ENCODE peak calls at places on chromosomes 3 and 15, in four cellular contexts. D, R, I and N are unnamed samples. For H3K27me3, the result is how much of the 10 kb centered on the place peaks cover.

GRCh38 chr3:47652142-47652541 is 73.5 kb upstream of the CSPG5 start:
- DNase-seq in D (no peak), R (no peak), I (no peak), N (no peak)

GRCh38 chr3:159964166-159964973 is 24.3 kb upstream of the IL12A start:
- DNase-seq in D (no peak), R (no peak), I (no peak), N (no peak)

GRCh38 chr3:149965278-149965677 is 5.4 kb downstream of the PFN2 start:
- DNase-seq in D (no peak), R (no peak), I (no peak), N (no peak)

GRCh38 chr15:99211926-99212325 is 37.5 kb downstream of the TTC23 start:
- DNase-seq in D (no peak), R (no peak), I (no peak), N (no peak)

GRCh38 chr3:171239757-171240503 is 213.4 kb upstream of the SLC2A2 start:
- DNase-seq in D (no peak), R (no peak), I (no peak), N (no peak)

GRCh38 chr3:130649061-130649654 is 97.5 kb downstream of the PIK3R4 start:
- DNase-seq in D (no peak), R (no peak), I (no peak), N (no peak)

GRCh38 chr3:147924755-147925154 is 515.6 kb downstream of the ZIC1 start:
- DNase-seq in D (no peak), R (no peak), I (no peak), N (no peak)

GRCh38 chr15:77030928-77031375 is 36.0 kb downstream of the PSTPIP1 start:
- DNase-seq in D (peak), R (no peak), I (no peak), N (peak)

GRCh38 chr3:126548556-126549466 is 9.9 kb downstream of the C3orf22 start:
- DNase-seq in D (peak), R (peak), I (no peak), N (peak)

GRCh38 chr3:22960326-22960984 is 242.7 kb upstream of the UBE2E2 start:
- DNase-seq in D (peak), R (peak), I (peak), N (no peak)

GRCh38 chr3:164004205-164004604 is 1074.1 kb downstream of the SI start:
- DNase-seq in D (peak), R (peak), I (no peak), N (peak)

GRCh38 chr3:58244186-58244585 is 6.6 kb downstream of the ABHD6 start:
- DNase-seq in D (no peak), R (no peak), I (no peak), N (no peak)

GRCh38 chr3:129015388-129016105 is 14.4 kb downstream of the EFCC1 start:
- DNase-seq in D (no peak), R (peak), I (no peak), N (no peak)

GRCh38 chr3:73796382-73796781 is 171.6 kb upstream of the PDZRN3 start:
- DNase-seq in D (no peak), R (no peak), I (no peak), N (no peak)

GRCh38 chr15:100686021-100686724 is 83.8 kb downstream of the ASB7 start:
- DNase-seq in D (no peak), R (no peak), I (no peak), N (no peak)

GRCh38 chr3:146125946-146126345 is 35.0 kb downstream of the PLOD2 start:
- DNase-seq in D (no peak), R (no peak), I (no peak), N (no peak)

GRCh38 chr15:77830041-77830440 is 197.3 kb upstream of the LINGO1 start:
- DNase-seq in D (peak), R (no peak), I (no peak), N (no peak)

GRCh38 chr15:71758716-71759115 is 51.6 kb upstream of the NR2E3 start:
- DNase-seq in D (no peak), R (no peak), I (no peak), N (no peak)

GRCh38 chr15:57646057-57646456 is 54.4 kb downstream of the MYZAP start:
- DNase-seq in D (no peak), R (no peak), I (no peak), N (no peak)

GRCh38 chr3:87958289-87958688 is 100.5 kb downstream of the CGGBP1 start:
- DNase-seq in D (no peak), R (no peak), I (no peak), N (no peak)

GRCh38 chr3:10467904-10468610 is 37.3 kb downstream of the ATP2B2 start:
- DNase-seq in D (no peak), R (no peak), I (no peak), N (no peak)

GRCh38 chr3:113038326-113038725 is 47.5 kb downstream of the GTPBP8 start:
- DNase-seq in D (no peak), R (peak), I (no peak), N (no peak)

GRCh38 chr15:73942751-73943270 is 16.5 kb downstream of the LOXL1 start:
- DNase-seq in D (peak), R (no peak), I (no peak), N (no peak)

GRCh38 chr15:25245801-25246622 is 192.8 kb downstream of the UBE3A start:
- DNase-seq in D (peak), R (no peak), I (no peak), N (no peak)

GRCh38 chr3:16550676-16551341 is 37.3 kb upstream of the RFTN1 start:
- DNase-seq in D (peak), R (peak), I (peak), N (peak)

GRCh38 chr3:24270204-24270671 is 224.4 kb downstream of the THRB start:
- DNase-seq in D (no peak), R (no peak), I (peak), N (no peak)

GRCh38 chr15:51727141-51727897 is 10.1 kb downstream of the LYSMD2 start:
- DNase-seq in D (no peak), R (peak), I (no peak), N (no peak)

GRCh38 chr3:120459196-120459595 is 8.4 kb upstream of the FSTL1 start:
- DNase-seq in D (no peak), R (no peak), I (no peak), N (no peak)

GRCh38 chr15:39227001-39227400 is 353.9 kb upstream of the THBS1 start:
- DNase-seq in D (no peak), R (no peak), I (no peak), N (no peak)

GRCh38 chr3:10140996-10141546 is 507 bp upstream of the VHL start:
- DNase-seq in D (peak), R (no peak), I (no peak), N (no peak)

GRCh38 chr15:56086566-56086965 is 93.2 kb upstream of the NEDD4 start:
- DNase-seq in D (no peak), R (no peak), I (no peak), N (no peak)

GRCh38 chr3:13484861-13485590 is 4.9 kb downstream of the HDAC11 start:
- DNase-seq in D (peak), R (peak), I (no peak), N (peak)

GRCh38 chr15:48408337-48408736 is 77.1 kb downstream of the DUT start:
- DNase-seq in D (no peak), R (no peak), I (no peak), N (no peak)

GRCh38 chr3:31705726-31706125 is 173.0 kb downstream of the STT3B start:
- DNase-seq in D (no peak), R (no peak), I (no peak), N (no peak)
- H3K4me3 ChIP-seq in D (no peak), R (no peak), I (no peak), N (no peak)

DNA sequence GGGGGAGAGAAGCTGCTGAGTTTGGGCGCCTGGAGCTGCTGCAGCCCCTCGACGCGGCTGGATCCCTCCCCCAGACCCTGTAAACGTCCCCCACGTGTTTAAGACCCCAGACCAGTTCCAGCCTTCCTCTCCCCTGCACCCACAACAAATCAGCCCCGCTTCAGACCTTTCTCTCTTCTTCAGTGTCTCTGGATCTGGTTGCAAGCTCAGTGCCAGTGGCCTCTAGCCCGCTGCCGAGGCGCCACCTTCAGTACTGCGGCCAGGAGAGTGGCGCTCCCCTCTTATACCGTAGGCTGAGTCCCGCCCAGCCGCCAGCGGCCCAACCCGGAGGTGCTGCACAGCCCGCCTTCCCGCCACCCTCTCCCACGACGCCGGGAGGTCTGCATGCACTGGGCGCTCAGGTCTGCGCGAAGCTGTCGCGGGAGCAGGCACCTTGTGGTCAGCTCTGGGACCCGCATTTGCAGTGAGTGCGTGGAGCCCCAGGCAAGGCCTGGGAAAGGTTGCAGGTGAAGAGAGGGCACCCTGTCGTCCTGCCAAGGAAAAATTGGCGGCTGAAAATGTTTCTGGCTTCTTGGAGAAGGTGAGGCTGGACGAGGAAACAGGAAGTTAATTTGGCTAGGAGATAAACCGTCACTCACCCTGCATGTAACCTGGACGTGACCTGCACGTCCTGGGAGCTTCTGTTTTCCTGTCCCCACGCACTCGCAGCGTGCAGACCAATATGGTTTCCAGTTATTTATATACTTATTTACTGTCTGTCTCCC is at the start of gene C2CD4B:
- DNase-seq in D (no peak), R (peak), I (peak), N (peak)
- H3K27me3 ChIP-seq in D (under half), R (under half), I (under half), N (under half)

GRCh38 chr3:117817103-117817502 is 1107.5 kb downstream of the TUSC7 start:
- DNase-seq in D (no peak), R (no peak), I (no peak), N (no peak)

GRCh38 chr3:117809157-117810081 is 1099.8 kb downstream of the TUSC7 start:
- DNase-seq in D (no peak), R (no peak), I (no peak), N (no peak)

GRCh38 chr3:117818592-117818991 is 1109.0 kb downstream of the TUSC7 start:
- DNase-seq in D (no peak), R (peak), I (no peak), N (no peak)

GRCh38 chr3:117811797-117812196 is 1102.2 kb downstream of the TUSC7 start:
- DNase-seq in D (no peak), R (no peak), I (no peak), N (no peak)

GRCh38 chr3:117814975-117815374 is 1105.4 kb downstream of the TUSC7 start:
- DNase-seq in D (no peak), R (no peak), I (no peak), N (no peak)
- H3K4me3 ChIP-seq in D (no peak), R (no peak), I (no peak), N (no peak)

DNA sequence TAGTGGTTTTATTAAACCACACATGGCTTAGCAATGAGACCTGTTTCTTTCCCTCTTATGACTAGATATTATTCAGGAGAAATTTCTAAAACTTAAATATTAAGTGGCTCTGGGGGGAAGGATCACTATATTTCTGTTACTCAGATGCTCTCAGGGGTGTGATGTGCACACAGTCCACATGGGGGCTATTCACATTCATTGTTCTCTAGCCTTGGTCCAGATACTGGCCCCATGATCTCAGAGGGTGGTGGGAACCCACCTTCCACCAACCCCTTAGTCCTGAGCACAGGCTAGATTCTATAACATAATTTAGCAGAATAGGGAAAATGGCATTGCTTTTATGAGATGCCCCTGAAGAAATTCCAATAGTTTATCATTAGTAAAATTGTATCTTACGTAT is 149.0 kb upstream of the ST8SIA2 start:
- DNase-seq in D (no peak), R (peak), I (no peak), N (peak)
- H3K27me3 ChIP-seq in D (under half), R (under half), I (under half), N (under half)

GRCh38 chr15:63372018-63372705 is 9.5 kb downstream of the CA12 start:
- DNase-seq in D (peak), R (no peak), I (no peak), N (peak)

GRCh38 chr15:63370764-63371163 is 10.9 kb downstream of the CA12 start:
- DNase-seq in D (no peak), R (no peak), I (no peak), N (peak)

GRCh38 chr15:63369766-63370165 is 11.9 kb downstream of the CA12 start:
- DNase-seq in D (no peak), R (no peak), I (no peak), N (no peak)

GRCh38 chr15:63372753-63373152 is 8.9 kb downstream of the CA12 start:
- DNase-seq in D (no peak), R (no peak), I (no peak), N (no peak)

GRCh38 chr15:63371297-63371918 is 10.2 kb downstream of the CA12 start:
- DNase-seq in D (no peak), R (no peak), I (no peak), N (peak)
- H3K4me3 ChIP-seq in D (no peak), R (no peak), I (no peak), N (no peak)

GRCh38 chr3:181695661-181696491 is 15.8 kb upstream of the SOX2 start:
- DNase-seq in D (no peak), R (no peak), I (no peak), N (peak)
- H3K27me3 ChIP-seq in D (under half), R (under half), I (under half), N (under half)

GRCh38 chr3:5198986-5199731 is 11.7 kb downstream of the EDEM1 start:
- DNase-seq in D (no peak), R (no peak), I (no peak), N (no peak)
- H3K4me3 ChIP-seq in D (no peak), R (no peak), I (no peak), N (no peak)